ENCODE peak calls at places on chromosome 21, in ten cellular contexts. One of them, this sample, is unnamed.

GRCh38 chr21:18617291-18617690 is 213.7 kb upstream of the TMPRSS15 start:
- DNase-seq in GM18507: no peak
- DNase-seq in Daoy: no peak
- DNase-seq in sigmoid colon: no peak
- DNase-seq in effector CD8-positive, alpha-beta T cell: no peak
- DNase-seq in T-helper 2 cell: no peak
- DNase-seq in activated CD4-positive, alpha-beta T cell treated with anti-CD3 and anti-CD28 coated beads for 36 hours: no peak
- DNase-seq in MCF 10A: no peak
- DNase-seq in NCI-H510A treated with DMSO at 0.1 percent for 48 hours: no peak
- DNase-seq in lower lobe of right lung: no peak
- DNase-seq in this sample: no peak

GRCh38 chr21:45548711-45549491 is 6.7 kb upstream of the SLC19A1 start:
- DNase-seq in GM18507: no peak
- DNase-seq in Daoy: no peak
- DNase-seq in sigmoid colon: no peak
- DNase-seq in effector CD8-positive, alpha-beta T cell: no peak
- DNase-seq in T-helper 2 cell: no peak
- DNase-seq in activated CD4-positive, alpha-beta T cell treated with anti-CD3 and anti-CD28 coated beads for 36 hours: peak
- DNase-seq in MCF 10A: no peak
- DNase-seq in NCI-H510A treated with DMSO at 0.1 percent for 48 hours: no peak
- DNase-seq in lower lobe of right lung: peak
- DNase-seq in this sample: no peak

GRCh38 chr21:17667256-17667655 is 54.6 kb upstream of the BTG3 start:
- DNase-seq in GM18507: no peak
- DNase-seq in Daoy: no peak
- DNase-seq in sigmoid colon: no peak
- DNase-seq in effector CD8-positive, alpha-beta T cell: no peak
- DNase-seq in T-helper 2 cell: no peak
- DNase-seq in activated CD4-positive, alpha-beta T cell treated with anti-CD3 and anti-CD28 coated beads for 36 hours: no peak
- DNase-seq in MCF 10A: peak
- DNase-seq in NCI-H510A treated with DMSO at 0.1 percent for 48 hours: no peak
- DNase-seq in lower lobe of right lung: no peak
- DNase-seq in this sample: no peak

GRCh38 chr21:36753556-36753955 is 54.6 kb downstream of the SIM2 start:
- DNase-seq in GM18507: no peak
- DNase-seq in Daoy: peak
- DNase-seq in sigmoid colon: no peak
- DNase-seq in effector CD8-positive, alpha-beta T cell: no peak
- DNase-seq in T-helper 2 cell: no peak
- DNase-seq in activated CD4-positive, alpha-beta T cell treated with anti-CD3 and anti-CD28 coated beads for 36 hours: no peak
- DNase-seq in MCF 10A: peak
- DNase-seq in NCI-H510A treated with DMSO at 0.1 percent for 48 hours: no peak
- DNase-seq in lower lobe of right lung: no peak
- DNase-seq in this sample: peak

GRCh38 chr21:45286671-45287437 is 841 bp downstream of the POFUT2 start:
- DNase-seq in GM18507: no peak
- DNase-seq in Daoy: peak
- DNase-seq in sigmoid colon: peak
- DNase-seq in effector CD8-positive, alpha-beta T cell: no peak
- DNase-seq in T-helper 2 cell: no peak
- DNase-seq in activated CD4-positive, alpha-beta T cell treated with anti-CD3 and anti-CD28 coated beads for 36 hours: no peak
- DNase-seq in MCF 10A: no peak
- DNase-seq in NCI-H510A treated with DMSO at 0.1 percent for 48 hours: no peak
- DNase-seq in lower lobe of right lung: peak
- DNase-seq in this sample: no peak

GRCh38 chr21:44897326-44898010 is 23.2 kb downstream of the ITGB2 start:
- DNase-seq in GM18507: no peak
- DNase-seq in Daoy: peak
- DNase-seq in sigmoid colon: no peak
- DNase-seq in effector CD8-positive, alpha-beta T cell: no peak
- DNase-seq in T-helper 2 cell: no peak
- DNase-seq in activated CD4-positive, alpha-beta T cell treated with anti-CD3 and anti-CD28 coated beads for 36 hours: no peak
- DNase-seq in MCF 10A: no peak
- DNase-seq in NCI-H510A treated with DMSO at 0.1 percent for 48 hours: no peak
- DNase-seq in lower lobe of right lung: peak
- DNase-seq in this sample: no peak

GRCh38 chr21:42469272-42469671 is 26.8 kb downstream of the RSPH1 start:
- DNase-seq in GM18507: no peak
- DNase-seq in Daoy: no peak
- DNase-seq in sigmoid colon: no peak
- DNase-seq in effector CD8-positive, alpha-beta T cell: no peak
- DNase-seq in T-helper 2 cell: no peak
- DNase-seq in activated CD4-positive, alpha-beta T cell treated with anti-CD3 and anti-CD28 coated beads for 36 hours: peak
- DNase-seq in MCF 10A: no peak
- DNase-seq in NCI-H510A treated with DMSO at 0.1 percent for 48 hours: no peak
- DNase-seq in lower lobe of right lung: no peak
- DNase-seq in this sample: no peak

GRCh38 chr21:42513151-42513984 is at the start of gene SLC37A1:
- DNase-seq in GM18507: no peak
- DNase-seq in Daoy: peak
- DNase-seq in sigmoid colon: peak
- DNase-seq in effector CD8-positive, alpha-beta T cell: no peak
- DNase-seq in T-helper 2 cell: no peak
- DNase-seq in activated CD4-positive, alpha-beta T cell treated with anti-CD3 and anti-CD28 coated beads for 36 hours: peak
- DNase-seq in MCF 10A: peak
- DNase-seq in NCI-H510A treated with DMSO at 0.1 percent for 48 hours: no peak
- DNase-seq in lower lobe of right lung: peak
- DNase-seq in this sample: no peak

This sample was measured in cardiac fibroblast.